ENCODE peak calls at places on chromosome 10, in ten cellular contexts. W is upper lobe of right lung; I is ACHN; N is right cardiac atrium; C is NCI-H2081; U is Caki2; E is mucosa of gallbladder; K is activated T-cell treated with anti-CD3 and anti-CD28 coated beads, Interleukin-2, amount 50 U/mL, for 4 hours; V is T-helper 2 cell; S is AG04450. Q is an unnamed sample.

GRCh38 chr10:106920538-106920937 is 244.0 kb downstream of the SORCS1 start:
- DNase-seq in N (no peak), W (no peak), I (no peak), K (no peak), E (no peak), S (no peak), C (no peak), U (no peak), V (no peak), Q (no peak)

GRCh38 chr10:61465807-61466425 is 12.7 kb upstream of the TMEM26 start:
- DNase-seq in K (no peak), E (no peak), W (no peak), V (no peak), C (no peak), S (no peak), U (peak), N (no peak), I (no peak), Q (no peak)

GRCh38 chr10:91006001-91006751 is 85.3 kb upstream of the ANKRD1 start:
- DNase-seq in N (peak), E (peak), V (peak), S (peak), K (peak), U (peak), I (peak), C (peak), W (no peak), Q (peak)

GRCh38 chr10:123669901-123670300 is 3.7 kb downstream of the GPR26 start:
- DNase-seq in W (no peak), S (no peak), U (no peak), V (no peak), K (no peak), C (no peak), N (no peak), E (no peak), I (no peak), Q (no peak)

GRCh38 chr10:77041636-77042258 is 595.9 kb downstream of the KCNMA1 start:
- DNase-seq in C (no peak), K (peak), N (peak), W (no peak), E (no peak), S (no peak), I (no peak), U (no peak), V (peak), Q (no peak)

GRCh38 chr10:46537309-46537708 is 19.1 kb downstream of the GPRIN2 start:
- DNase-seq in V (no peak), C (no peak), S (no peak), I (no peak), E (no peak), N (peak), K (no peak), U (no peak), W (no peak), Q (no peak)

GRCh38 chr10:126302831-126303230 is 85.4 kb downstream of the ADAM12 start:
- DNase-seq in S (no peak), N (no peak), W (no peak), V (no peak), K (no peak), U (no peak), I (peak), C (no peak), E (no peak), Q (no peak)

GRCh38 chr10:2122431-2123124 is 385.3 kb upstream of the ADARB2 start:
- DNase-seq in V (no peak), U (no peak), I (no peak), K (no peak), E (no peak), N (peak), C (no peak), S (no peak), W (no peak), Q (no peak)

GRCh38 chr10:121213436-121213835 is 362.3 kb downstream of the WDR11 start:
- DNase-seq in U (no peak), E (no peak), K (no peak), N (no peak), I (no peak), W (no peak), V (no peak), S (no peak), C (no peak), Q (no peak)

GRCh38 chr10:112715581-112715980 is 234.5 kb upstream of the TCF7L2 start:
- DNase-seq in C (no peak), N (no peak), K (no peak), V (no peak), E (no peak), S (no peak), I (no peak), W (no peak), U (no peak), Q (no peak)

GRCh38 chr10:101044117-101044516 is 13.1 kb downstream of the SFXN3 start:
- DNase-seq in C (no peak), N (no peak), U (no peak), V (no peak), S (no peak), E (no peak), I (no peak), K (no peak), W (no peak), Q (no peak)

GRCh38 chr10:99711129-99711719 is 20.7 kb downstream of the COX15 start:
- DNase-seq in E (peak), K (no peak), I (peak), N (no peak), U (peak), S (peak), V (no peak), C (no peak), W (no peak), Q (no peak)

GRCh38 chr10:63558132-63558784 is 37.1 kb downstream of the REEP3 start:
- DNase-seq in W (no peak), K (no peak), U (no peak), N (no peak), V (no peak), C (no peak), E (no peak), S (no peak), I (no peak), Q (no peak)

GRCh38 chr10:102744374-102745051 is 765 bp downstream of the WBP1L start:
- DNase-seq in I (peak), W (no peak), V (no peak), N (peak), U (no peak), C (no peak), K (no peak), S (no peak), E (no peak), Q (no peak)

GRCh38 chr10:103967433-103968142 is 648 bp downstream of the SLK start:
- DNase-seq in K (no peak), E (no peak), U (peak), I (peak), S (no peak), W (no peak), C (no peak), N (peak), V (peak), Q (no peak)

GRCh38 chr10:126576336-126576735 is 94.2 kb downstream of the C10orf90 start:
- DNase-seq in K (no peak), W (no peak), I (no peak), N (no peak), V (no peak), C (no peak), E (no peak), U (no peak), S (no peak), Q (no peak)